ENCODE peak calls at places on chromosomes 6 and 20, in six cellular contexts. J is breast epithelium; G is AG09319; H is brain microvascular endothelial cell; R is CD8-positive, alpha-beta T cell; Q is GM13977. C is an unnamed sample.

GRCh38 chr6:151240861-151241642 is 1.3 kb downstream of the AKAP12 start:
- DNase-seq in R (no peak), J (no peak), Q (peak; percentile 32), G (peak; percentile 35), H (peak; percentile 64), C (peak; percentile 32)

GRCh38 chr6:33696076-33696475 is 15.4 kb downstream of the UQCC2 start:
- DNase-seq in Q (no peak), G (no peak), J (no peak), H (no peak), R (no peak), C (no peak)

GRCh38 chr20:48038703-48039102 is 253.4 kb upstream of the SULF2 start:
- DNase-seq in G (no peak), R (no peak), J (no peak), Q (no peak), H (no peak), C (no peak)

GRCh38 chr6:37103169-37104039 is 66.5 kb upstream of the PIM1 start:
- DNase-seq in G (no peak), J (peak; percentile 32), R (no peak), Q (peak; percentile 55), H (no peak), C (peak; percentile 53)

GRCh38 chr6:506508-506907 is 115.0 kb downstream of the IRF4 start:
- DNase-seq in Q (peak; percentile 60), J (no peak), G (no peak), R (no peak), H (no peak), C (peak; percentile 59)

GRCh38 chr6:110356778-110357177 is 1.4 kb downstream of the METTL24 start:
- DNase-seq in H (no peak), J (no peak), R (no peak), Q (no peak), G (no peak), C (no peak)

GRCh38 chr6:10555625-10556309 is 34.6 kb downstream of the GCNT2 start:
- DNase-seq in H (peak; percentile 23), Q (no peak), G (no peak), J (peak; percentile 71), R (no peak), C (no peak)

GRCh38 chr6:125584468-125584939 is 164.9 kb upstream of the HEY2 start:
- DNase-seq in H (peak; percentile 79), R (no peak), G (no peak), J (no peak), Q (no peak), C (no peak)

GRCh38 chr6:90221403-90221802 is 75.2 kb downstream of the BACH2 start:
- DNase-seq in H (no peak), G (no peak), Q (no peak), J (no peak), R (no peak), C (no peak)

GRCh38 chr20:40489886-40490285 is 199.2 kb downstream of the MAFB start:
- DNase-seq in G (no peak), R (no peak), Q (no peak), J (no peak), H (peak; percentile 43), C (no peak)

GRCh38 chr6:30463651-30464618 is 25.4 kb upstream of the HLA-E start:
- DNase-seq in Q (no peak), J (no peak), H (no peak), R (peak; percentile 51), G (no peak), C (no peak)

GRCh38 chr20:29443819-29444218 is 1813.6 kb upstream of the DEFB115 start:
- DNase-seq in G (no peak), R (no peak), H (no peak), J (no peak), Q (no peak), C (peak; percentile 29)

GRCh38 chr20:25206063-25206403 is 10.5 kb downstream of the ENTPD6 start:
- DNase-seq in R (no peak), J (no peak), Q (no peak), G (no peak), H (no peak), C (no peak)

GRCh38 chr6:56538851-56539250 is 103.8 kb downstream of the DST start:
- DNase-seq in H (no peak), G (no peak), R (no peak), Q (no peak), J (no peak), C (no peak)

GRCh38 chr20:32808438-32808837 is 11.3 kb upstream of the MAPRE1 start:
- DNase-seq in H (no peak), Q (no peak), R (no peak), G (no peak), J (no peak), C (no peak)

GRCh38 chr6:84410377-84410776 is 182.9 kb upstream of the CEP162 start:
- DNase-seq in H (no peak), J (no peak), R (no peak), Q (no peak), G (no peak), C (no peak)

GRCh38 chr6:10641494-10641893 is 52.9 kb downstream of the C6orf52 start:
- DNase-seq in J (no peak), R (no peak), H (no peak), Q (no peak), G (no peak), C (no peak)

GRCh38 chr20:6184086-6184485 is 61.3 kb upstream of the FERMT1 start:
- DNase-seq in G (no peak), H (no peak), Q (no peak), J (no peak), R (no peak), C (no peak)

GRCh38 chr6:16292942-16293341 is 54.6 kb downstream of the GMPR start:
- DNase-seq in G (no peak), Q (no peak), R (no peak), J (no peak), H (no peak), C (no peak)

GRCh38 chr6:32852844-32853540 is 512 bp downstream of the TAP1 start:
- DNase-seq in H (peak; percentile 22), G (no peak), R (peak; percentile 38), J (peak; percentile 49), Q (peak; percentile 72), C (peak; percentile 66)

GRCh38 chr20:59988141-59988540 is 29.9 kb downstream of the CDH26 start:
- DNase-seq in G (no peak), J (peak; percentile 35), Q (no peak), H (peak; percentile 5), R (no peak), C (no peak)

GRCh38 chr20:63626424-63627128 is at the start of gene GMEB2:
- DNase-seq in H (peak; percentile 7), J (peak; percentile 55), G (peak; percentile 12), Q (peak; percentile 93), R (no peak), C (peak; percentile 95)

GRCh38 chr6:163984446-163984936 is 570.0 kb downstream of the QKI start:
- DNase-seq in R (no peak), G (no peak), J (no peak), Q (no peak), H (peak; percentile 11), C (no peak)

GRCh38 chr20:57598060-57598459 is 22.2 kb downstream of the ZBP1 start:
- DNase-seq in J (no peak), H (no peak), R (no peak), G (no peak), Q (no peak), C (no peak)
- TF ChIP-seq CTCF in J (no peak), H (no peak), R (no peak), G (no peak), Q (no peak), C (no peak)

GRCh38 chr6:53130891-53131290 is 17.8 kb downstream of the GCM1 start:
- DNase-seq in J (no peak), Q (no peak), H (no peak), G (no peak), R (no peak), C (no peak)
- TF ChIP-seq CTCF in J (no peak), Q (no peak), H (no peak), G (no peak), R (no peak), C (no peak)

GRCh38 chr6:94323853-94324252 is 904.5 kb upstream of the EPHA7 start:
- DNase-seq in J (no peak), Q (no peak), R (no peak), H (no peak), G (no peak), C (no peak)
- TF ChIP-seq CTCF in J (no peak), Q (peak; percentile 25), R (no peak), H (no peak), G (no peak), C (no peak)

DNA sequence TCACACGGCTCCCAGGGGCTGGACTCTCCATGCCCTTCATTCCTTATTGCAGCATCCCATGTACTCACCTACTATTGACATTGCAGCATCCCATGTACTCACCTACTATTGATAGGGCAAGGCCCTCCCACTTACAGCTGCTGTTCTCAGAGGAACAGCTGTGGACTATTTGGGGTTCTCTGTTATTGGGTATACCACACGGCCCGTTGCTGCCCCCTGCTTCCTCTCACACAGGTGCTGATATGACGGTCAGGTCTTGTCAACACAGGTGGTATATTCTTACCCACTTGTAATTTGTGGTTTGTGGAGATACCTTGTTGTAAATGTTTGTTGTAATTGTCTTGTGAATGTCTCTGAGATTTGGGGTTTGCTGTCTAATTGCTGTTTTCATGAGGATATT is 18.8 kb downstream of the ALDH5A1 start:
- DNase-seq in Q (no peak), R (no peak), J (no peak), H (no peak), G (no peak), C (no peak)
- TF ChIP-seq CTCF in Q (peak; percentile 23), R (no peak), J (no peak), H (no peak), G (no peak), C (peak; percentile 2)

GRCh38 chr6:146194434-146194833 is 165.6 kb downstream of the GRM1 start:
- DNase-seq in G (no peak), J (no peak), R (no peak), H (no peak), Q (no peak), C (no peak)
- TF ChIP-seq CTCF in G (no peak), J (no peak), R (no peak), H (no peak), Q (no peak), C (no peak)

GRCh38 chr6:116390571-116390970 is 19.8 kb downstream of the DSE start:
- DNase-seq in Q (no peak), G (no peak), J (no peak), R (no peak), H (no peak), C (peak; percentile 36)

GRCh38 chr6:116395647-116396046 is 24.9 kb downstream of the DSE start:
- DNase-seq in H (no peak), Q (no peak), G (no peak), J (no peak), R (no peak), C (no peak)

GRCh38 chr6:116392158-116393032 is 21.6 kb downstream of the DSE start:
- DNase-seq in H (peak; percentile 45), R (no peak), J (no peak), G (no peak), Q (no peak), C (no peak)

GRCh38 chr6:116396451-116396850 is 25.7 kb downstream of the DSE start:
- DNase-seq in Q (no peak), G (no peak), R (no peak), H (no peak), J (no peak), C (no peak)

DNA sequence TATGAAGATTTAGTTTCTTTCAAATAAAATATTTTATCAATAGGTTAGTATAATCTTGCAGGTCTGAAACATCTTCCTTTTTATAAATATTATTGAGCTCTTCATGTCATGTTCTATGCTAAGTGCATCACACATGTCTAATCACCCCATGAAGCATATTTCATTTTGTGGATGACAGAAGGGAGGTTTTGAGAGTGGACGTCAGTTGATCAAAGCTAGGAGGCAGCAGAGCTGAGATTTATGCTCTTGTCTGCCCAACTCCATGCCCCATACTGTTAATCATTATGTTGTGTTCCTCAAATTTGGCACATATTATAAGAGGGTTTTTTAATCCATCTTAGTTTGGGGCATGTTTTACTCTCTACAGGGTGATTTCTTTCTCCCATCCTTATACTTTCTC is 22.7 kb downstream of the DSE start:
- DNase-seq in H (no peak), G (no peak), R (no peak), Q (peak; percentile 20), J (no peak), C (no peak)
- TF ChIP-seq CTCF in H (peak; percentile 37), G (no peak), R (no peak), Q (peak; percentile 44), J (no peak), C (no peak)

C was measured in GM20000.